ENCODE peak calls at places on chromosome 12, in eight cellular contexts. Z is MCF 10A, E is lung, P is WTC11, D is GM13976, U is thoracic aorta, K is astrocyte of the cerebellum, M is HFFc6. N is an unnamed sample.

GRCh38 chr12:34399631-34400422 is 377.5 kb downstream of the ALG10 start:
- DNase-seq in K (no peak), D (peak), P (peak), U (no peak), M (no peak), Z (no peak), E (peak), N (peak)

GRCh38 chr12:114682920-114683708 is 861 bp downstream of the TBX3 start:
- DNase-seq in P (no peak), E (no peak), D (no peak), U (no peak), M (no peak), K (no peak), Z (peak), N (no peak)

GRCh38 chr12:88303335-88303734 is 161.2 kb downstream of the TMTC3 start:
- DNase-seq in Z (no peak), P (no peak), U (no peak), E (no peak), K (no peak), D (no peak), M (no peak), N (no peak)

GRCh38 chr12:111010061-111010460 is 89.7 kb upstream of the MYL2 start:
- DNase-seq in E (no peak), U (no peak), P (no peak), K (no peak), D (no peak), M (no peak), Z (no peak), N (no peak)

GRCh38 chr12:12985817-12986408 is 14.2 kb downstream of the HEBP1 start:
- DNase-seq in P (peak), D (no peak), U (no peak), K (no peak), E (no peak), Z (peak), M (peak), N (no peak)

GRCh38 chr12:117441751-117442150 is 80.3 kb upstream of the NOS1 start:
- DNase-seq in M (no peak), D (no peak), K (peak), P (no peak), Z (peak), E (no peak), U (no peak), N (no peak)

GRCh38 chr12:1281683-1282366 is 290.8 kb downstream of the ERC1 start:
- DNase-seq in K (peak), P (no peak), D (no peak), U (no peak), Z (no peak), E (no peak), M (peak), N (no peak)

GRCh38 chr12:6827982-6828670 is at the start of gene P3H3:
- DNase-seq in Z (peak), K (no peak), D (no peak), P (peak), E (no peak), M (peak), U (no peak), N (no peak)

GRCh38 chr12:62210422-62210821 is 49.8 kb upstream of the USP15 start:
- DNase-seq in M (peak), P (peak), K (peak), E (no peak), Z (peak), D (peak), U (no peak), N (no peak)

GRCh38 chr12:91772411-91772810 is 373.2 kb downstream of the BTG1 start:
- DNase-seq in M (no peak), P (no peak), D (no peak), E (no peak), K (no peak), Z (no peak), U (no peak), N (no peak)

GRCh38 chr12:122610911-122611310 is 83.9 kb downstream of the KNTC1 start:
- DNase-seq in D (no peak), M (no peak), P (no peak), Z (no peak), U (no peak), K (peak), E (no peak), N (no peak)

GRCh38 chr12:58176296-58176869 is 235.0 kb downstream of the ATP23 start:
- DNase-seq in E (no peak), K (no peak), U (no peak), Z (peak), M (no peak), P (peak), D (peak), N (peak)

GRCh38 chr12:42085596-42085995 is 59.1 kb downstream of the GXYLT1 start:
- DNase-seq in K (no peak), P (no peak), Z (no peak), U (no peak), M (no peak), E (no peak), D (no peak), N (no peak)

GRCh38 chr12:114774181-114774580 is 90.2 kb upstream of the TBX3 start:
- DNase-seq in D (no peak), K (peak), Z (peak), E (no peak), U (no peak), P (no peak), M (peak), N (no peak)

GRCh38 chr12:23694920-23695319 is 254.6 kb downstream of the SOX5 start:
- DNase-seq in D (no peak), M (no peak), K (peak), Z (no peak), U (no peak), E (no peak), P (no peak), N (no peak)

GRCh38 chr12:111011999-111012600 is 91.7 kb upstream of the MYL2 start:
- DNase-seq in Z (no peak), E (no peak), M (no peak), D (no peak), P (no peak), U (no peak), K (no peak), N (no peak)

GRCh38 chr12:110796952-110797351 is 49.8 kb upstream of the CCDC63 start:
- DNase-seq in E (no peak), M (no peak), D (no peak), U (no peak), K (no peak), Z (peak), P (no peak), N (no peak)

GRCh38 chr12:63353559-63353958 is 202.6 kb upstream of the AVPR1A start:
- DNase-seq in E (no peak), P (no peak), Z (peak), M (no peak), D (no peak), K (no peak), U (no peak), N (no peak)
- TF ChIP-seq CTCF in E (no peak), P (no peak), Z (no peak), M (peak), D (no peak), K (no peak), U (no peak), N (no peak)

GRCh38 chr12:53230971-53231858 is 794 bp downstream of the RARG start:
- DNase-seq in E (no peak), K (no peak), D (no peak), M (no peak), U (no peak), Z (peak), P (no peak), N (no peak)
- TF ChIP-seq CTCF in E (no peak), K (no peak), D (no peak), M (peak), U (no peak), Z (no peak), P (no peak), N (no peak)

GRCh38 chr12:100656141-100656540 is 82.7 kb downstream of the GAS2L3 start:
- DNase-seq in K (no peak), M (no peak), Z (no peak), U (no peak), E (no peak), D (no peak), P (no peak), N (no peak)

GRCh38 chr12:100652488-100652887 is 79.0 kb downstream of the GAS2L3 start:
- DNase-seq in U (no peak), D (no peak), E (no peak), P (no peak), K (no peak), M (no peak), Z (no peak), N (no peak)

GRCh38 chr12:100646896-100647295 is 73.4 kb downstream of the GAS2L3 start:
- DNase-seq in P (no peak), D (no peak), K (no peak), M (no peak), U (no peak), E (no peak), Z (no peak), N (no peak)

GRCh38 chr12:100651108-100651507 is 77.6 kb downstream of the GAS2L3 start:
- DNase-seq in E (no peak), D (no peak), Z (no peak), M (no peak), K (no peak), P (no peak), U (no peak), N (no peak)

DNA sequence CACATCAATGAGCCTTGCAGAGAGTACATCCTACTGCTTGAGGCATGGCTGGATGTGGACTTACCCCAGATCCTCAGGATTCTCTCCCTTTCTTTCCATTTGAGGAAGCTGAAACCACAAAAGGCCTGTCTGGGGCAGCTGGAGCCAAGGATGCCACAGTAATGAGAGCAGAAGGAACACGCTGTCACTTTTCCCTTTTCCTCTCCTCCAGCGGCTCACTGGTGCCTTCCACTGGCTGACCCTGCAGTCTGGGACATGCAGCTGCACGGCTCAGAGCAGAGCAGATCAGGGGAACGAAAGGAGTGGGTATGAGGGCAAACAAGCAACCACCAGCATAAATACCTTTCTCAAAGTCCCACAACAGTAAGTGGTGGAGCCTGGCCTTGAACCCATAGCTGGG is 78.2 kb downstream of the GAS2L3 start:
- DNase-seq in P (no peak), K (no peak), E (no peak), M (no peak), D (no peak), U (no peak), Z (no peak), N (no peak)
- TF ChIP-seq CTCF in P (no peak), K (no peak), E (no peak), M (no peak), D (no peak), U (no peak), Z (no peak), N (no peak)

DNA sequence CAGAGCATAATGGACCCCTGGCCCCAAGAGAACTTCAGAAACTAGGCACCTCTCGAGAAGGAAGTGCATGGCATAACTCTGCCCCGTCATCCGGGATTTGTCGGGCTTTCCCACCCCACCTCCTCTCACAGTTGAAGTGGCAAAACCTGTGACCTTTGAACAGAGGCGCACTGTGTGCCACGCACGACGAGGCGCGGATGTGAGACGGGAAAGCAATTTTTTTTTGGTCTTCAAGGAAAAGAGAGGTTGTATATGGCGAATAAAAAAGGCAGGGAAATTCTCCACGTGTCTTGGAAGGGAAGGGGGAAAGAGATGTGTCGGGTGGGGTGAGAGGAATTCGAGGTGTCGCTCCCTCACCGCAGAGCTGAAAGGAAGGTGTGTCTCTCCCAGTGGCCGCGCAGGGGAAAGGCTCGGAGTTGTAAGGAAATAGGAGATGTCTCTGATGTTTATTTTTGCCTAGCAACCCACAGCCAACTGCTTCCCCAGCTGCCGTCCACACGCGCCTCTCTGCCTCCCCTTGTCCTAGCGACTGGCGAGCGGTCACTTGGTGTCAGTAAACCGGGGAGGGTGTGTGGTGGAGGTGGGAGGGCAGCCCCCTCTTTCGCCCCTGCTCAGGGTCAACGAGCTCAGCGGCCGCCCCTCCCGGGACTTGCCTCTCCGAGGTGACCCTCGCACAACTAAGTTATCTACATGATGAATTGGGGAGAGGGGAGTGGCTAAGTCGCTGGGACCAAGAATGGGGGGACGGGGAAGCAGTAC is 819 bp upstream of the DYRK2 start:
- DNase-seq in U (peak), D (peak), Z (peak), P (peak), E (peak), K (peak), M (peak), N (peak)
- TF ChIP-seq CTCF in U (no peak), D (no peak), Z (no peak), P (no peak), E (no peak), K (peak), M (peak), N (peak)

GRCh38 chr12:46556105-46556559 is 183.6 kb upstream of the SLC38A2 start:
- DNase-seq in U (no peak), M (peak), Z (peak), E (no peak), D (no peak), P (no peak), K (peak), N (no peak)
- TF ChIP-seq CTCF in U (no peak), M (no peak), Z (no peak), E (no peak), D (no peak), P (no peak), K (no peak), N (no peak)

GRCh38 chr12:55516391-55516790 is 24.2 kb downstream of the OR6C68 start:
- DNase-seq in P (no peak), Z (no peak), D (no peak), M (no peak), E (no peak), K (no peak), U (no peak), N (no peak)
- TF ChIP-seq CTCF in P (no peak), Z (no peak), D (no peak), M (no peak), E (no peak), K (no peak), U (no peak), N (no peak)

GRCh38 chr12:93537769-93538168 is 34.7 kb upstream of the SOCS2 start:
- DNase-seq in Z (no peak), M (no peak), D (no peak), P (no peak), E (peak), U (no peak), K (no peak), N (no peak)
- TF ChIP-seq CTCF in Z (peak), M (peak), D (no peak), P (no peak), E (no peak), U (no peak), K (no peak), N (peak)